ENCODE peak calls at places on chromosomes 13 and 19, in ten cellular contexts. B is astrocyte of the spinal cord, K is testis, F is esophagus squamous epithelium, R is heart left ventricle, X is colonic mucosa, G is AG04450, S is transverse colon, N is heart right ventricle, Y is OCI-LY7. C is an unnamed sample.

GRCh38 chr13:37648604-37649003 is 50.0 kb upstream of the POSTN start:
- DNase-seq in Y (no peak), X (no peak), F (no peak), B (peak; percentile 56), S (no peak), R (no peak), N (no peak), K (no peak), G (peak; percentile 62), C (no peak)

GRCh38 chr13:107067381-107067780 is 499.4 kb upstream of the ARGLU1 start:
- DNase-seq in K (no peak), X (no peak), G (no peak), N (no peak), Y (no peak), F (no peak), S (no peak), R (no peak), B (no peak), C (no peak)

GRCh38 chr19:12695514-12695913 is 917 bp downstream of the FBXW9 start:
- DNase-seq in Y (no peak), S (no peak), B (no peak), G (no peak), K (no peak), X (no peak), N (no peak), F (no peak), R (no peak), C (no peak)

GRCh38 chr13:51793570-51794273 is 10.2 kb downstream of the DHRS12 start:
- DNase-seq in X (no peak), S (no peak), N (no peak), F (no peak), G (peak; percentile 39), K (no peak), Y (peak; percentile 84), R (no peak), B (peak; percentile 87), C (no peak)

GRCh38 chr13:49441846-49442245 is 2.0 kb downstream of the CAB39L start:
- DNase-seq in K (no peak), X (no peak), B (peak; percentile 60), S (no peak), N (no peak), G (no peak), F (no peak), R (no peak), Y (no peak), C (no peak)

GRCh38 chr19:5585461-5586299 is 17.9 kb upstream of the TINCR start:
- DNase-seq in G (no peak), S (no peak), N (peak; percentile 39), R (peak; percentile 42), B (peak; percentile 33), K (peak; percentile 46), X (no peak), Y (no peak), F (no peak), C (no peak)

GRCh38 chr13:38902551-38902950 is 88.1 kb downstream of the STOML3 start:
- DNase-seq in Y (no peak), B (no peak), G (no peak), S (no peak), F (no peak), R (no peak), X (no peak), K (no peak), N (no peak), C (no peak)

GRCh38 chr13:79782541-79783216 is 301.7 kb downstream of the NDFIP2 start:
- DNase-seq in R (peak; percentile 62), G (peak; percentile 44), F (no peak), X (peak; percentile 29), B (peak; percentile 80), Y (no peak), N (peak; percentile 77), K (peak; percentile 30), S (no peak), C (no peak)

GRCh38 chr19:18291019-18291524 is 9.7 kb upstream of the JUND start:
- DNase-seq in K (no peak), B (no peak), Y (no peak), X (no peak), S (no peak), N (no peak), F (no peak), R (no peak), G (no peak), C (no peak)
- TF ChIP-seq CTCF in K (no peak), B (peak; percentile 17), Y (no peak), X (no peak), S (no peak), N (no peak), F (no peak), R (no peak), G (no peak), C (no peak)

GRCh38 chr13:70333752-70334151 is 225.5 kb upstream of the KLHL1 start:
- DNase-seq in N (no peak), B (no peak), K (no peak), G (no peak), F (no peak), R (no peak), S (no peak), Y (no peak), X (no peak), C (no peak)

GRCh38 chr13:70338608-70339007 is 230.4 kb upstream of the KLHL1 start:
- DNase-seq in R (no peak), N (no peak), F (no peak), X (no peak), K (no peak), G (no peak), B (no peak), S (no peak), Y (no peak), C (no peak)

GRCh38 chr13:70339738-70340137 is 231.5 kb upstream of the KLHL1 start:
- DNase-seq in Y (peak; percentile 1), N (no peak), X (peak; percentile 20), G (no peak), B (peak; percentile 8), F (no peak), R (no peak), K (peak; percentile 38), S (no peak), C (no peak)
- TF ChIP-seq CTCF in Y (peak; percentile 70), N (peak; percentile 23), X (peak; percentile 55), G (no peak), B (peak; percentile 65), F (no peak), R (no peak), K (peak; percentile 22), S (peak; percentile 50), C (no peak)

GRCh38 chr19:29690842-29691241 is 24.2 kb downstream of the C19orf12 start:
- DNase-seq in B (peak; percentile 36), K (no peak), N (no peak), S (no peak), Y (peak; percentile 62), F (no peak), R (no peak), X (no peak), G (no peak), C (no peak)
- TF ChIP-seq CTCF in B (peak; percentile 25), K (no peak), N (peak; percentile 48), S (no peak), Y (peak; percentile 65), F (peak; percentile 43), R (peak; percentile 39), X (no peak), G (no peak), C (peak; percentile 6)

GRCh38 chr13:74290324-74290773 is 156.1 kb upstream of the KLF12 start:
- DNase-seq in R (peak; percentile 39), K (peak; percentile 36), B (peak; percentile 96), X (no peak), G (peak; percentile 48), S (peak; percentile 9), Y (peak; percentile 88), N (peak; percentile 55), F (no peak), C (peak; percentile 39)
- TF ChIP-seq CTCF in R (no peak), K (no peak), B (no peak), X (no peak), G (no peak), S (no peak), Y (no peak), N (no peak), F (no peak), C (no peak)

DNA sequence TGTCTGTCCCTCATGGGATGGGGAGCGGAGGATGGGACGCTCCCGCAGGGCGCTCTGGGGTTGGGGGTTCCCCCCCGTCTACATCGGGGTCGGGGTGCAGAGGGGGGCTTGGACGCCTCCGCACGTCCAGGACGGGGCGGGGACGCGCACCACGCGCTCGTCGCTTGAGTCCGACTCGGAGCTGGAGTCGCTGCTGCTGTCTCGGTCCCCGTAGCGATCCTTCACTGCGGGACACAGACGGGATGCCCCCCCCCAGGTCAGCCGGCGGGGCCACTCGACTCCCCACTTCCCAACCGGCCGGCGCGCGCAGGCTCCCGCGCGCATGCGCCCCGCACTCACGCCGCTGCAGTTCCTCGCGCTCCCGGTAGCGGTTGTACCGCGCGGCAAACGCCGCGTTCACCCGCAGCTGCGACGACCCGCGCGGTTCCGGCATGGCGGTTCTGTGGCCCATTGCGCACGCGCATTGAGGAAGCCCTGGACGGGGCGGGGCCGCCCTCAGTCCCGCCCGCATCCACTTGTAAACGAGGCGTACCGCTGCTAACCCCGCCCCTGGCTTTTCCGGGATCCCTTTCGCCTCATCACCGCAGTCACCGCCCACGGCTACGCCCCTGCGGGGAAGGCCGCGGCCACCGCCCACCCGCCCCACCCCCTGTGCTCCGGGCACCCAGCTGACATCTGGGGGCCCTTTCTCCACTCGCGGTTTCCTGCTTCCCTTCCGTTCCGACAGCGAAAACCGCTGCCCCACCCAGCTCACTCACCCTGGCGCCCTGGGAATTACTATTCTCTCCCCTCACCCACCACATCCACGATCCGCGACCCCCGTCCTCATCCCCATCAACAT is at the start of gene KRI1:
- DNase-seq in R (peak; percentile 99), S (peak; percentile 99), G (peak; percentile 93), Y (peak; percentile 99), N (peak; percentile 98), F (peak; percentile 93), K (peak; percentile 98), B (peak; percentile 97), X (peak; percentile 99), C (peak; percentile 95)
- TF ChIP-seq CTCF in R (no peak), S (peak; percentile 45), G (no peak), Y (peak; percentile 52), N (peak; percentile 30), F (peak; percentile 17), K (no peak), B (peak; percentile 22), X (no peak), C (no peak)

DNA sequence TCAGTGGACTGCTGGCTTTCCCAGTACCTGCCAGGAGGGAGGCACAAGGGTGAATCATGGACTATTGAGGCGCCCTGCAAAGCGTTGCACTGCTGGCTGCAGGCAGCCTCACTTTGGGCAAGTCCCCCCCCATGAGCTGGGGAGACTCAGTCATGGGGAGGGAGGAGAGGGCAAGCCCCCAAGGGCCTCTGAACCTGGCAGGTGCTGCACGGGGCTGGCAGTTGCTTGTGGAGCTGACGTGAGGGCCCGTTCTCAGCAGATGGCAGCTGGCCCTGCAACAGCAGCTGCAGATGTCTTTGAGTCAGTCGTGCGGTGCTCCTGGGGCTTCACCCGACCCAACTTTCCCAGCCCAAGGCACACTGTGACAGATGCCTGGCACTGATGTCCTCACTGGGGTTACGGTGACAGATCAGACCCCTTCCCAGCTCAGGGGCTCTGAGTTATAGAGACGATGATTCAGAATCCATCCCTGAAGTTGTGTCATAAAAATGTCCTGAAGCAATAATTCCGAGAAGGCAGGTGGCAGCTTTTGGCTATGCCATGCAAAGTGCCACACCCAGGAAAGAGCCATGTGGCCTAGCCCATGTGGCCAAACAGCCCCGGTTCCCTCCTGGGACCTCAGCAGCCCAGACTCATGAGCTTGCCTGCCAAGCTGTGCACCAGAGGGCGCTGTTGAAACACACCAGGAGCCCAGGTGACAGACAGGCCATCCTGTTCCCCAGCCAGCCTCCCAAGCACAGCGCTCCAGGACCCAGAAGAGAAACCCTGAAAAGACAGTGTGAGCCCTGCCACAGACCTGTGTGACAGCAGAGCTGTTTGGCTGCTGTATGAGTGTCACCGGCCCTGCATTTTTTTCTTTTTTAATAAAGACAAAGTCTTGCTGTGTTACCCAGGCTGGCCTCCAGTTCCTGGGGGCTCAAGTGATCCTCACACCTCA is 53.6 kb upstream of the LDLR start:
- DNase-seq in G (peak; percentile 27), X (peak; percentile 97), B (peak; percentile 81), K (peak; percentile 94), F (peak; percentile 44), S (peak; percentile 95), R (peak; percentile 89), N (peak; percentile 92), Y (peak; percentile 94), C (peak; percentile 57)
- TF ChIP-seq CTCF in G (peak; percentile 85), X (peak; percentile 84), B (peak; percentile 93), K (peak; percentile 82), F (peak; percentile 92), S (peak; percentile 89), R (peak; percentile 86), N (peak; percentile 89), Y (peak; percentile 95), C (peak; percentile 96)

C was measured in AG09319.